ENCODE peak calls at places on chromosomes 7 and 10, in nine cellular contexts. N is neuronal stem cell; D is stimulated activated CD8-positive, alpha-beta memory T cell treated with anti-CD3 and anti-CD28 coated beads, Interleukin-12 subunit alpha, Interleukin-12 subunit beta, amount 100 ng/mL, for 1 hour; X is AG09309; A is posterior cingulate gyrus; T is activated T-helper 1 cell treated with anti-CD3 and anti-CD28 coated beads, Interleukin-12 subunit alpha, Interleukin-12 subunit beta, Interleukin-2, Interleukin-4 antibody, amounts not matched to agents 30 ng/mL and 10 ng/mL and 1 ng/mL, durations not matched to agents 14 hours and 24 hours and 36 hours; H is Karpas-422; V is NAMALWA; K is astrocyte of the spinal cord. U is an unnamed sample.

GRCh38 chr10:44947356-44948152 is 12.0 kb upstream of the RASSF4 start:
- DNase-seq in N (no peak), D (no peak), X (no peak), A (no peak), T (no peak), H (peak; percentile 81), V (peak; percentile 21), K (no peak), U (no peak)

GRCh38 chr10:88045116-88045515 is 181.7 kb downstream of the PTEN start:
- DNase-seq in N (no peak), D (no peak), X (no peak), A (no peak), T (no peak), H (no peak), V (no peak), K (peak; percentile 30), U (no peak)

GRCh38 chr7:87411186-87411585 is 64.3 kb downstream of the ABCB4 start:
- DNase-seq in N (no peak), D (no peak), X (no peak), A (no peak), T (no peak), H (no peak), V (no peak), K (no peak), U (no peak)

GRCh38 chr10:17445400-17445998 is 8.9 kb downstream of the ST8SIA6 start:
- DNase-seq in N (no peak), D (no peak), X (no peak), A (no peak), T (no peak), H (no peak), V (no peak), K (no peak), U (no peak)

GRCh38 chr10:59376817-59377340 is 14.5 kb upstream of the FAM13C start:
- DNase-seq in N (no peak), D (no peak), X (no peak), A (no peak), T (no peak), H (no peak), V (no peak), K (no peak), U (no peak)

GRCh38 chr10:114307731-114308130 is 68.7 kb downstream of the VWA2 start:
- DNase-seq in N (no peak), D (no peak), X (no peak), A (no peak), T (no peak), H (no peak), V (no peak), K (peak; percentile 53), U (no peak)

GRCh38 chr7:93016085-93016471 is 101.7 kb downstream of the SAMD9 start:
- DNase-seq in N (no peak), D (no peak), X (peak; percentile 24), A (no peak), T (no peak), H (no peak), V (no peak), K (peak; percentile 41), U (no peak)

GRCh38 chr7:45992831-45993230 is 71.8 kb upstream of the IGFBP3 start:
- DNase-seq in N (no peak), D (no peak), X (no peak), A (no peak), T (no peak), H (no peak), V (no peak), K (no peak), U (no peak)

GRCh38 chr10:107148906-107149305 is 15.6 kb downstream of the SORCS1 start:
- DNase-seq in N (no peak), D (no peak), X (no peak), A (no peak), T (no peak), H (no peak), V (no peak), K (no peak), U (no peak)

GRCh38 chr10:29870522-29871044 is 188.8 kb downstream of the JCAD start:
- DNase-seq in N (no peak), D (no peak), X (no peak), A (no peak), T (no peak), H (no peak), V (no peak), K (no peak), U (no peak)

GRCh38 chr7:100680589-100681271 is 7.2 kb downstream of the GNB2 start:
- DNase-seq in N (no peak), D (no peak), X (no peak), A (no peak), T (no peak), H (no peak), V (no peak), K (no peak), U (no peak)

GRCh38 chr10:44752451-44753441 is 158.4 kb upstream of the TMEM72 start:
- DNase-seq in N (no peak), D (no peak), X (peak; percentile 95), A (no peak), T (no peak), H (no peak), V (no peak), K (peak; percentile 97), U (no peak)

GRCh38 chr7:925601-926000 is 28.9 kb downstream of the ADAP1 start:
- DNase-seq in N (no peak), D (peak; percentile 75), X (no peak), A (peak; percentile 19), T (no peak), H (no peak), V (no peak), K (no peak), U (no peak)

GRCh38 chr7:137402535-137403258 is 59.2 kb upstream of the PTN start:
- DNase-seq in N (peak; percentile 41), D (no peak), X (no peak), A (no peak), T (no peak), H (no peak), V (no peak), K (no peak), U (no peak)

GRCh38 chr7:47153076-47153475 is 428.8 kb downstream of the TNS3 start:
- DNase-seq in N (no peak), D (no peak), X (peak; percentile 85), A (no peak), T (no peak), H (no peak), V (peak; percentile 89), K (peak; percentile 86), U (no peak)

GRCh38 chr7:155377837-155378579 is 79.9 kb upstream of the EN2 start:
- DNase-seq in N (no peak), D (no peak), X (no peak), A (no peak), T (no peak), H (no peak), V (no peak), K (peak; percentile 11), U (no peak)

GRCh38 chr7:128879939-128880746 is 17.5 kb downstream of the ATP6V1F start:
- DNase-seq in N (peak; percentile 73), D (no peak), X (no peak), A (peak; percentile 55), T (no peak), H (no peak), V (no peak), K (peak; percentile 51), U (peak; percentile 15)

GRCh38 chr10:104208730-104209129 is 23.4 kb downstream of the CFAP43 start:
- DNase-seq in N (no peak), D (no peak), X (no peak), A (no peak), T (no peak), H (no peak), V (no peak), K (no peak), U (no peak)

GRCh38 chr10:82496114-82496513 is 621.1 kb downstream of the NRG3 start:
- DNase-seq in N (no peak), D (no peak), X (no peak), A (no peak), T (no peak), H (no peak), V (no peak), K (no peak), U (no peak)

GRCh38 chr10:8095962-8096361 is 41.5 kb downstream of the GATA3 start:
- DNase-seq in N (no peak), D (no peak), X (no peak), A (no peak), T (peak; percentile 20), H (no peak), V (no peak), K (no peak), U (no peak)

GRCh38 chr7:129024125-129024524 is 30.8 kb downstream of the TNPO3 start:
- DNase-seq in N (no peak), D (no peak), X (no peak), A (no peak), T (no peak), H (no peak), V (no peak), K (no peak), U (no peak)